ENCODE peak calls at places on chromosomes 3 and 15, in five cellular contexts. A is fibroblast of lung, M is thoracic aorta, F is left ventricle myocardium inferior, R is fibroblast of villous mesenchyme. H is an unnamed sample.

GRCh38 chr3:103195201-103195600 is 760.4 kb downstream of the ZPLD1 start:
- DNase-seq in A (peak), M (no peak), F (no peak), R (no peak), H (no peak)

GRCh38 chr3:29291262-29291981 is 10.6 kb downstream of the RBMS3 start:
- DNase-seq in A (no peak), M (no peak), F (no peak), R (peak), H (no peak)

GRCh38 chr3:125054436-125055164 is 1.2 kb downstream of the HEG1 start:
- DNase-seq in A (peak), M (no peak), F (no peak), R (peak), H (peak)

GRCh38 chr3:186400677-186401076 is 38.6 kb upstream of the DGKG start:
- DNase-seq in A (no peak), M (no peak), F (no peak), R (no peak), H (no peak)

GRCh38 chr3:2458816-2459215 is 360.1 kb downstream of the CNTN4 start:
- DNase-seq in A (no peak), M (no peak), F (no peak), R (no peak), H (no peak)

GRCh38 chr3:179732661-179733348 is 80.0 kb downstream of the USP13 start:
- DNase-seq in A (no peak), M (no peak), F (peak), R (no peak), H (no peak)

GRCh38 chr3:176873261-176873660 is 324.0 kb downstream of the TBL1XR1 start:
- DNase-seq in A (no peak), M (no peak), F (no peak), R (no peak), H (no peak)

GRCh38 chr15:36894062-36894461 is 206.3 kb downstream of the MEIS2 start:
- DNase-seq in A (no peak), M (no peak), F (no peak), R (no peak), H (no peak)

GRCh38 chr15:74423443-74424257 is 10.1 kb downstream of the SEMA7A start:
- DNase-seq in A (no peak), M (no peak), F (no peak), R (no peak), H (no peak)

GRCh38 chr15:90188914-90189748 is 12.0 kb upstream of the SEMA4B start:
- DNase-seq in A (no peak), M (no peak), F (no peak), R (peak), H (no peak)

GRCh38 chr3:73868688-73869315 is 244.1 kb upstream of the PDZRN3 start:
- DNase-seq in A (peak), M (no peak), F (no peak), R (peak), H (peak)

GRCh38 chr3:66336358-66336766 is 115.6 kb downstream of the SLC25A26 start:
- DNase-seq in A (peak), M (no peak), F (no peak), R (peak), H (peak)

GRCh38 chr3:195154111-195154791 is 116.7 kb downstream of the XXYLT1 start:
- DNase-seq in A (peak), M (no peak), F (no peak), R (peak), H (peak)

GRCh38 chr3:165389064-165389463 is 192.9 kb upstream of the SLITRK3 start:
- DNase-seq in A (peak), M (no peak), F (no peak), R (peak), H (peak)

GRCh38 chr3:11498646-11499045 is 145.1 kb downstream of the VGLL4 start:
- DNase-seq in A (peak), M (no peak), F (peak), R (peak), H (peak)

GRCh38 chr3:118943597-118943996 is 91.0 kb downstream of the IGSF11 start:
- DNase-seq in A (no peak), M (no peak), F (no peak), R (no peak), H (no peak)

DNA sequence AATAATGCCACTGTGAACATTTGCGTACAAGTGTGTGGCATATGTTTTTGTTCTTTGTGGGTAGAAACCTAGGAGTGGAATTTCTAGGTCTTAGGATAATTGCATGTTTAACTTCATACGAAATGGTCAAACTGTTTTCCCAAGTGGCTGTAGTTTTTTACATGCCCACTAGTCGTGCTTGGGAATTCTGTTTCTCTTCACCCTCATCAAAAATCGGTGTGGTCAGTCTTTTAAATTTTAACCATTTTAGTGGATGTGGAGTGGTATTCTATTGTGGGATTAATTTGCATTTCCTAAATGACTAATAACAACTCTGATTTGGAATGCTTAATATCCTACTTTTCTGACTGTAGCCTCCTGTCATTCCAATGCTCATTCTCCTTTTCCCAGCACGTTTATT is 27.6 kb downstream of the ZFAND6 start:
- DNase-seq in A (no peak), M (no peak), F (no peak), R (no peak), H (no peak)
- TF ChIP-seq CTCF in A (peak), M (no peak), F (peak), R (peak), H (peak)

DNA sequence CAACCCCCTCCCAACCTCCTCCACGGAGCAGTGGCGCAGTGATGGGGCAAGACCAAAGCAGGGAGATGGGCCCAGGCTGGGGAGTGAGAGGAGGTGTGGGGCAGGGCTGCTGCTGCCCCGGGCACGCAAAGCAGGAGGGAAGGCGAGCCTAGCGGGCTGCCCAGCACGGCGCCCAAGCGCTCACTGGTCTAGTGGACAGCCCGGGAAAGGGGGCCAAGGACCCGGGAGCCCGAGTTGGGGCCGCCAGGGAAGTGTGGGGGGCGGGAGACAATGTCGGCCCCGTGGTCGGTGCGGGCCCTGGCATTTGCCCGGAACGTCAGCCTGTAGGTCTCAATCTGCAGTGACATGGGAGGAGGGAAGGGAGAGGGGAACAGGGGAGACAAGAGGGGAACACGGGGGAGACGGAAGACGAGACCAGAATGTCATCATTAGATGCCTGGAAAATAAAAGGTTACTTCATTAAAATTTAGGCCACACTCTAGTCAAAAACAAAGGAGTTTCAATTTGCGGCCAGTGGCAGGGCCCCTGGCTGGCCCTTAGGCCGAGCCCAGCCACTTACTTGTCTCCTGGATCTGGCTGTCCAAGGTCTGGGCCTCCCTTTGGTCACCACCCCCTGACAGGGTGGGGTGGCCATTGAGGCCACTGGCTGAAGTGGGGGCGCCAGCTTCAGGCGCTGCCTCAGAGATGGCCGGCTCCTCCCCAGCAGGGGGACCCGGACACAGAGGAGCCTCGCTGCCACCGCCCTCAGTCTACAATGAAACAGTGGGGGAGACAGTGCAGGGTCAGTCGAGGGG is 49.9 kb downstream of the DHX30 start:
- DNase-seq in A (no peak), M (no peak), F (no peak), R (no peak), H (no peak)
- TF ChIP-seq CTCF in A (no peak), M (no peak), F (no peak), R (no peak), H (no peak)

DNA sequence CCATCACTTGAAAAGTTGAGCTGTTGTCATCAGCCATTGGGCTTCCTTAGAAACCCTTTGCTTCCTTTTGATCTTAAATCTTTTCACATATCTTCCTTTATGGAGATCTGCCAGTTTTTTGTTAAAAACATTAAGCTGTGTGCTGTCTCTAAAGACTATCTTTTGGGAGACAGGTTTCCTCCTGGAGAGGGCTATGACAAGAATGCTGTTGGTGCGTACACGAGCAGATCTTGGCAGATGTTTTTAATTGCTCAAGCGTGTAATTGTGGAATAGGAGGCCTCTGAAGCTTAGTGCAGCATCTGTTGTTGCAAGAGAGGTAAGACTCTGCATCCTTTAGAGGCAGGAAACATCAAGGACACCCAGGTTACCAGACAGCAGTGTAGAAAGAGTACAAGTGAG is 56.8 kb downstream of the PHLDB2 start:
- DNase-seq in A (no peak), M (no peak), F (no peak), R (no peak), H (peak)
- TF ChIP-seq CTCF in A (no peak), M (no peak), F (no peak), R (no peak), H (no peak)

DNA sequence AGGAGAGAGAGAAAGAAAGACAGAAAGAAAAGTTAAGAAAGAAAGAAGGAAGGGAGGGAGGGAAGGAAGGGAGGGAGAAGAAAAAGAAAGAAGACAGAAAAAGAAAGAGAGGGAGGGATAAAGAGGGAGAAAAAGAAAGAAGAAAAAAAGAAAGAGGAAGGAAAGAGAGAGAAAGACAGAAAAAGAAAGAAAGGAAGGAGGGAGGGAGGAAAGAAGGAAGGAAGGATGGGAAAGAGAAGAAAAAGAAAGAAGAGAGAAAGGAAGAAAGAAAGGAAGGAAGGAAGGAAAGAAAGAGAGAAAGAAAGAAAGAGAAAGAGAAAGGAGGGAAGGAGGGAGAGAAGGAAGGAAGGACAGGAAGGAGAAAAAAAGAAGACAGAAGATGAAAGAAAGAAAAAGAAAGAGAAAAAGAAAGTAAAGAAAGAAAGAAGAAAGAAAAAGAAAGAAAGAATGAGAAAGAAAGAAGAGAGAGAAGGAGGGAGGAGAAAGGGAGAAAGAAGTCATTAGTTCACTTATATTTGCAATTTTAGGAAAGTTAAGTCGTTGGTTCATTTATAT is 567.2 kb upstream of the CBLB start:
- DNase-seq in A (no peak), M (no peak), F (no peak), R (no peak), H (no peak)
- TF ChIP-seq CTCF in A (no peak), M (no peak), F (no peak), R (no peak), H (no peak)

GRCh38 chr3:94787734-94788133 is 724.9 kb downstream of the NSUN3 start:
- DNase-seq in A (no peak), M (no peak), F (no peak), R (no peak), H (no peak)
- TF ChIP-seq CTCF in A (no peak), M (no peak), F (no peak), R (no peak), H (no peak)

GRCh38 chr15:86115138-86115801 is 35.6 kb downstream of the AGBL1 start:
- DNase-seq in A (no peak), M (no peak), F (no peak), R (no peak), H (no peak)
- TF ChIP-seq CTCF in A (no peak), M (no peak), F (peak), R (no peak), H (no peak)

GRCh38 chr3:61778095-61778494 is 216.7 kb downstream of the PTPRG start:
- DNase-seq in A (no peak), M (no peak), F (no peak), R (peak), H (no peak)
- TF ChIP-seq CTCF in A (no peak), M (no peak), F (peak), R (peak), H (no peak)